ENCODE peak calls at places on chromosomes 16 and 17, in ten cellular contexts. Q is AG04449; B is kidney epithelial cell; X is colonic mucosa; L is left ventricle myocardium inferior; R is GM10248; P is astrocyte of the spinal cord; I is B cell; N is CD4-positive, alpha-beta T cell; C is omental fat pad. S is an unnamed sample.

GRCh38 chr16:14491831-14492529 is 138.1 kb downstream of the PARN start:
- DNase-seq in P (no peak), B (no peak), I (no peak), X (no peak), N (no peak), R (no peak), C (no peak), L (no peak), Q (no peak), S (no peak)

GRCh38 chr16:65200374-65200773 is 78.5 kb upstream of the CDH11 start:
- DNase-seq in R (no peak), P (no peak), C (no peak), Q (no peak), N (no peak), X (no peak), I (no peak), L (no peak), B (no peak), S (no peak)

GRCh38 chr17:31508310-31509094 is 117.0 kb downstream of the RAB11FIP4 start:
- DNase-seq in I (peak; percentile 56), B (no peak), Q (no peak), C (no peak), L (no peak), P (no peak), X (peak; percentile 27), N (peak; percentile 56), R (peak; percentile 73), S (no peak)

GRCh38 chr16:27977966-27978365 is 85.5 kb downstream of the GSG1L start:
- DNase-seq in B (no peak), X (no peak), N (no peak), R (no peak), I (no peak), Q (no peak), C (no peak), P (no peak), L (peak; percentile 34), S (no peak)

GRCh38 chr16:6362321-6362720 is 970.3 kb upstream of the RBFOX1 start:
- DNase-seq in P (no peak), N (no peak), C (no peak), X (no peak), I (no peak), Q (no peak), L (no peak), R (no peak), B (no peak), S (no peak)

GRCh38 chr17:31394544-31394943 is 3.1 kb downstream of the RAB11FIP4 start:
- DNase-seq in L (peak; percentile 58), C (peak; percentile 55), Q (peak; percentile 16), N (no peak), R (no peak), X (peak; percentile 38), P (peak; percentile 73), B (peak; percentile 37), I (no peak), S (no peak)

GRCh38 chr17:9568004-9568403 is 7.6 kb downstream of the STX8 start:
- DNase-seq in N (no peak), C (no peak), Q (no peak), R (no peak), P (no peak), I (no peak), B (no peak), L (no peak), X (no peak), S (no peak)

GRCh38 chr17:64007838-64008282 is 9.7 kb downstream of the PRR29 start:
- DNase-seq in P (no peak), R (no peak), Q (no peak), N (no peak), X (peak; percentile 34), I (no peak), C (no peak), L (no peak), B (no peak), S (no peak)

GRCh38 chr16:4373909-4374742 is 2.5 kb downstream of the VASN start:
- DNase-seq in B (no peak), I (no peak), N (no peak), X (peak; percentile 68), P (peak; percentile 85), R (no peak), Q (peak; percentile 95), C (peak; percentile 71), L (peak; percentile 68), S (peak; percentile 79)

GRCh38 chr16:19560078-19560477 is 4.6 kb downstream of the VPS35L start:
- DNase-seq in B (no peak), R (no peak), I (no peak), P (no peak), C (no peak), X (no peak), Q (no peak), L (no peak), N (no peak), S (no peak)

GRCh38 chr16:22117666-22118065 is 25.3 kb downstream of the VWA3A start:
- DNase-seq in R (no peak), B (no peak), L (no peak), Q (no peak), X (no peak), I (no peak), C (no peak), N (no peak), P (no peak), S (no peak)

DNA sequence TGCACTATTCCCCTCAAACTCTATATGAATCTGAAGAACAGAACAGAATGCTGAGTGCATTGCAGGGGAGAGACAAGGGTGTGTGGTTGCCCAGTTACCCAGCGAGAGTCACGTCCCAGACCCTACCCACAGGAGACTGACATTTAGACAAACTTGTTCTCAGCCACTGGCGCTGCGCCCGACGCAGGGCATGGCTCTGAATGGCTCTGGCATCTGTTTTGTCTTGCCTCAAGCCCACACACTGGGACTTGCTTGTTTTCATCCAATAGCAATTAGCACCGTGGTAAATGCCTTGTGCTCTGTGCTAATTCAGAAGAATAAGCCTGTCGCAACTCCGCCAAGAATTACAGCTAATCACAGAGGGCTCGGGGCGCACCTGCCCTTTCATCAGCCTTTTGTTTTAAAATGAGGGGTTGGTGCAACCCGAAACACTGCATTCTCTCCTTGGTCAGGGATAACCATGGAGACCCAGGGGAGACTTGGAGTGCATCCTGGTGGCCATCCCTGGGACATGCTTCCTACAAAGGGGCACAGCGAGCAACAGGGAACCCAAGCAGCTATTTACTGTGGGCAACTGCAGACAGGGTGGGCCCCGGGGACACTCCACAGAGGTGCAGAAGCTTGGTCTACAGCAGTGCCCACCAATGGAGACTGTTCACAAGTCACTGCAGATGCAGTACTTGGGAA is 220.5 kb upstream of the ZFHX3 start:
- DNase-seq in X (no peak), I (no peak), N (no peak), R (no peak), L (no peak), P (no peak), Q (no peak), B (no peak), C (no peak), S (no peak)
- TF ChIP-seq CTCF in X (no peak), I (no peak), N (no peak), R (no peak), L (no peak), P (peak; percentile 21), Q (peak; percentile 37), B (no peak), C (no peak), S (no peak)

GRCh38 chr17:78828470-78829185 is 12.0 kb downstream of the USP36 start:
- DNase-seq in L (no peak), B (no peak), R (no peak), I (no peak), P (peak; percentile 60), C (no peak), N (no peak), Q (no peak), X (no peak), S (no peak)
- TF ChIP-seq CTCF in L (no peak), B (peak; percentile 47), R (no peak), I (no peak), P (peak; percentile 73), C (no peak), N (no peak), Q (peak; percentile 58), X (no peak), S (no peak)

DNA sequence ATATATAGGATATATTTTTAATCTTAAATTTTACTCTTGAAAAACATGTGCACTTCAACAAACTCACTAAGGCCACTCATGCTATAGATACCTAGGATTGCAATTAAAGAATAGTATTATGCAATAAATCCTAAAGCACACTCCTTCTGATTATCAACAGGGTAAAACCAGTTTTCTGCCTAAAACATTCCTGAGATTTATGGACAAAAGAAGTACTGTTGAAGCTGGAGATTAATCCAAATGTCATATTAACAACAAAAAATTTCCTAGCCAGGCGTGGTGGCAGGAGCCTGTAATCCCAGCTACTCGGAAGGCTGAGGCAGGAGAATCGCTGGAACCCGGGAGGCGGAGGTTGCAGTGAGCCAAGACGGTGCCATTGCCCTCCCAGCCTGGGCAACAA is 21.4 kb downstream of the CHCT1 start:
- DNase-seq in B (no peak), Q (no peak), L (no peak), C (no peak), X (no peak), N (no peak), I (no peak), R (no peak), P (no peak), S (no peak)
- TF ChIP-seq CTCF in B (no peak), Q (no peak), L (no peak), C (no peak), X (no peak), N (no peak), I (no peak), R (no peak), P (no peak), S (no peak)

GRCh38 chr17:7932483-7932891 is 481 bp downstream of the CNTROB start:
- DNase-seq in C (no peak), L (no peak), P (peak; percentile 35), R (peak; percentile 54), I (peak; percentile 58), X (peak; percentile 45), B (no peak), N (no peak), Q (no peak), S (peak; percentile 58)

GRCh38 chr17:7930841-7931631 is 710 bp downstream of the TRAPPC1 start:
- DNase-seq in R (no peak), P (peak; percentile 17), I (no peak), Q (no peak), N (no peak), X (no peak), C (no peak), B (no peak), L (no peak), S (no peak)

GRCh38 chr17:7935859-7936258 is 3.9 kb downstream of the CNTROB start:
- DNase-seq in I (no peak), X (no peak), R (no peak), L (no peak), Q (no peak), N (no peak), P (no peak), C (no peak), B (no peak), S (no peak)

GRCh38 chr17:7931709-7932482 is at the start of the genes CNTROB and TRAPPC1:
- DNase-seq in Q (peak; percentile 92), X (peak; percentile 100), C (peak; percentile 98), L (peak; percentile 100), I (peak; percentile 99), R (peak; percentile 100), B (peak; percentile 98), P (peak; percentile 100), N (peak; percentile 98), S (peak; percentile 100)

DNA sequence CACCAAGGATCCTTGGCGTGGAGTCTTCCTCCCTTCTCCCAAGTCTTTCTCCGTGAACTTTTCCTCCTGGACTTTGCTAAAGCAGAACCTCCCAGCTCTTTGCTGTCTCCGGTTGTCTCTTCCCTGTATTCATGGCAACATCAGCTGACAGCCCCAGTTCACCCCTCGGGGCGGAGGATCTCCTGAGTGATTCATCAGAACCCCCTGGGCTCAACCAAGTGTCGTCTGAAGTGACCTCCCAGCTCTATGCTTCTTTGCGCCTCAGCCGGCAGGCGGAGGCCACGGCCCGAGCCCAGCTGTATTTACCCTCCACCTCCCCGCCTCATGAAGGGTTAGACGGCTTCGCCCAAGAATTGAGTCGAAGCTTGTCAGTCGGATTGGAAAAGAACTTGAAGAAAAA is 943 bp downstream of the CNTROB start:
- DNase-seq in Q (no peak), I (peak; percentile 37), R (peak; percentile 51), C (no peak), N (no peak), B (no peak), L (no peak), X (peak; percentile 61), P (peak; percentile 65), S (peak; percentile 67)
- TF ChIP-seq CTCF in Q (peak; percentile 35), I (no peak), R (peak; percentile 19), C (no peak), N (no peak), B (peak; percentile 19), L (no peak), X (no peak), P (peak; percentile 37), S (peak; percentile 13)

S was measured in lower lobe of right lung.